ENCODE peak calls at places on chromosomes 5 and 9, in nine cellular contexts. M is A549, W is RWPE1, U is HCT116, Q is GM13977, E is natural killer cell, K is fibroblast of pulmonary artery, G is brain microvascular endothelial cell, J is coronary artery. L is an unnamed sample.

GRCh38 chr9:36101916-36102741 is 34.4 kb upstream of the GLIPR2 start:
- DNase-seq in G (peak), E (no peak), Q (no peak), J (no peak), W (peak), K (peak), U (peak), M (peak), L (peak)

GRCh38 chr5:125054106-125054505 is 307.7 kb upstream of the ZNF608 start:
- DNase-seq in G (no peak), E (no peak), K (no peak), W (peak), Q (no peak), U (no peak), J (no peak), M (no peak), L (no peak)

GRCh38 chr5:178940569-178941360 is at the start of gene ZNF454:
- DNase-seq in M (no peak), K (peak), G (peak), Q (no peak), W (no peak), J (peak), E (no peak), U (no peak), L (peak)

GRCh38 chr5:69007086-69007672 is 86.6 kb upstream of the SLC30A5 start:
- DNase-seq in U (no peak), G (no peak), W (no peak), M (no peak), J (no peak), E (no peak), K (no peak), Q (no peak), L (no peak)

GRCh38 chr5:93574041-93574938 is 6.7 kb downstream of the NR2F1-AS1 start:
- DNase-seq in E (no peak), Q (peak), W (no peak), U (no peak), G (no peak), M (no peak), J (no peak), K (no peak), L (no peak)

GRCh38 chr5:145811834-145812625 is 23.1 kb downstream of the PRELID2 start:
- DNase-seq in K (peak), E (no peak), Q (no peak), U (no peak), W (no peak), J (no peak), M (peak), G (peak), L (no peak)

GRCh38 chr9:133701321-133701980 is 36.7 kb downstream of the SARDH start:
- DNase-seq in Q (no peak), E (no peak), W (no peak), U (no peak), G (no peak), J (no peak), M (no peak), K (no peak), L (no peak)

GRCh38 chr5:112691758-112692157 is 45.9 kb upstream of the APC start:
- DNase-seq in E (no peak), U (no peak), Q (peak), J (no peak), K (peak), W (no peak), M (peak), G (peak), L (peak)

GRCh38 chr9:15295761-15296405 is 11.1 kb downstream of the TTC39B start:
- DNase-seq in W (peak), J (no peak), M (no peak), U (no peak), Q (no peak), G (peak), E (peak), K (peak), L (no peak)

GRCh38 chr5:172793577-172794488 is 22.8 kb upstream of the DUSP1 start:
- DNase-seq in M (no peak), U (no peak), K (peak), W (no peak), Q (peak), G (peak), J (no peak), E (no peak), L (no peak)

GRCh38 chr9:37643214-37643613 is 7.5 kb upstream of the FRMPD1 start:
- DNase-seq in M (no peak), Q (no peak), K (no peak), U (no peak), J (no peak), E (no peak), G (no peak), W (no peak), L (no peak)

GRCh38 chr9:34686732-34687131 is 4.3 kb downstream of the CCL19 start:
- DNase-seq in U (no peak), E (no peak), Q (no peak), K (no peak), M (no peak), J (no peak), W (no peak), G (no peak), L (no peak)

DNA sequence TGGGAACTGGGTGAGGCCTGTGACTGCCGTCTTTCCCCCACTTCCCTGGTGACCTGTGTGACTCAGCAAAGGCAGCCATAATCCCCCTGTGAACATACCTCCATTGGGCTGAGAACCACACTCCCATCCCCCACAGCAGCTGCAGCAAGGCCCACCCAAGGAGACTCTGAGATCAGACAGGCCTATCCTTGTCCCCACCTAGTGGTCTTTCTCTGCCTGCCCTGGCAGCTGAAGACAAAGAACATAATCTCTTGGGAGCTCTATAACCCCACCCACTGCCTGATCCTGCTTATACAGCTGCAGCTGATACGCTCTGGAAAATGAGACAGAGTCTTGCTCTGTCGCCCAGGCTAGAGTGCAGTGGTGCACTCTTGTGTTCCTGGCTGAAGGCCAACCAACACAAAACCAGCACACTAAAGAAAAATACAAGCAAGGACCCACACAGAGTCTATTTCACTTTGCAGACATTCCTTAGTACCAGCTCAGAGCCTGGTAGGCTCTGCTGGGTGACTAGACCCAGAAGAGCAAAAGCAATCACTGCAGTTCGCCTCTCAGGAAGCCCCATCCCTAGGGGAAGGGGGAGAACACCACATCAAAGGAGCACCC is 106.7 kb downstream of the MCTP1 start:
- DNase-seq in G (peak), J (no peak), W (no peak), K (peak), M (peak), U (peak), Q (no peak), E (no peak), L (no peak)
- TF ChIP-seq CTCF in G (peak), J (no peak), W (no peak), K (no peak), M (no peak), U (peak), Q (no peak), E (no peak), L (no peak)

GRCh38 chr9:10612649-10613398 is at the start of gene PTPRD:
- DNase-seq in Q (peak), E (no peak), W (peak), U (no peak), J (no peak), G (peak), K (peak), M (peak), L (peak)
- TF ChIP-seq CTCF in Q (peak), E (no peak), W (peak), U (no peak), J (no peak), G (peak), K (no peak), M (peak), L (peak)

DNA sequence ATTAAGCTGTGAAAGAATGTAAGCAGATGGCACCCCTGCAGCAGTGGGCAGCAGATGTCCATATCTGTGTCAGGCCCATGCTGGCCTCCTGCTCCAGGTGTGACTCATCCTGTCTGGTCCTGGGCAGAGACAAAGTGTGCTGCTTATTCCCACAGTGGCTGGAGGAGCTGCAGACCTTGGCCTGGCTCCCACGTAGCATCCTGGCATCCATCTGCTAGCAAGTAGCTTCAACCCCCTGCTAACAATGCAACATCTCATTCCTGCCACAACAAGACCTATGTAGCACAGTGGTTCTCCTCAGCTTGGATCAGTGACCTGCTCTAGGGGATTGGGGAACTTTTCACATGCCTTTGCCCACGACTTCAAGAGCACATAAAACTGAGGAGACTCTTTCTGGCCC is 126.4 kb upstream of the SLC12A2 start:
- DNase-seq in U (no peak), M (peak), E (no peak), J (no peak), G (peak), W (peak), K (peak), Q (no peak), L (peak)
- TF ChIP-seq CTCF in U (no peak), M (no peak), E (no peak), J (no peak), G (peak), W (no peak), K (peak), Q (no peak), L (no peak)

DNA sequence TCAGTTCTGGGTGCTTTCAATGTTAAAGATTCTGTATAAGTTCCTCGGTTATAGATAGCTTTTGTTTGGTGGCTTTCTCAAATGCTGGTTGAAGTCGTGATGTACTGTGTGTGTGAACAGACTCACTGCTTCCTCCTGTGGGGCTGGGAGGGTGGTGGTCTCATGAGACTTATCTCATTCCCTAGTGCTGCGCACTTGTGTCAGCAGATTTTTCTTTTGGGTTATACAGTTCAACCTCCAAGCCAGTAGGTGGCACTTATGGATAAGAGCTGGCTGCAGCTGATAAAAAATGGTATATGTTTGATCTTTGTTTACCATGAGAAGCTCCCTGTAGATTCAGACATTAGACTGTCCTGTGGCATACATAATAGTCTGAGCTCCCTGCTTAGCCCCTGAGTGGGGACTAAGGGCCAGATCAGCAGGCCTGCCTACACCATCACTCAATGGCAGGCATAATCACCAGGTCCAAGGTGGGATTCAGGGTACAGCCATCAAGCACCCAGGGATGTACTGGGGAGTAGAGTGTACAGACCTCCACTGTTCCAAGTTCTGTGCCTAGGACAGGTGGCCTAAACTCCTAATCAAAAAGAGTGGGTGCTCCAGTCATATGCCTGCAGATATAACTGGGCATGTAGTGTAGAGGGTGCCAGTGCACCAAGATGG is 174.2 kb downstream of the OXCT1 start:
- DNase-seq in W (no peak), Q (peak), E (no peak), J (no peak), K (no peak), G (no peak), U (no peak), M (peak), L (no peak)
- TF ChIP-seq CTCF in W (peak), Q (peak), E (no peak), J (no peak), K (peak), G (peak), U (no peak), M (no peak), L (peak)

DNA sequence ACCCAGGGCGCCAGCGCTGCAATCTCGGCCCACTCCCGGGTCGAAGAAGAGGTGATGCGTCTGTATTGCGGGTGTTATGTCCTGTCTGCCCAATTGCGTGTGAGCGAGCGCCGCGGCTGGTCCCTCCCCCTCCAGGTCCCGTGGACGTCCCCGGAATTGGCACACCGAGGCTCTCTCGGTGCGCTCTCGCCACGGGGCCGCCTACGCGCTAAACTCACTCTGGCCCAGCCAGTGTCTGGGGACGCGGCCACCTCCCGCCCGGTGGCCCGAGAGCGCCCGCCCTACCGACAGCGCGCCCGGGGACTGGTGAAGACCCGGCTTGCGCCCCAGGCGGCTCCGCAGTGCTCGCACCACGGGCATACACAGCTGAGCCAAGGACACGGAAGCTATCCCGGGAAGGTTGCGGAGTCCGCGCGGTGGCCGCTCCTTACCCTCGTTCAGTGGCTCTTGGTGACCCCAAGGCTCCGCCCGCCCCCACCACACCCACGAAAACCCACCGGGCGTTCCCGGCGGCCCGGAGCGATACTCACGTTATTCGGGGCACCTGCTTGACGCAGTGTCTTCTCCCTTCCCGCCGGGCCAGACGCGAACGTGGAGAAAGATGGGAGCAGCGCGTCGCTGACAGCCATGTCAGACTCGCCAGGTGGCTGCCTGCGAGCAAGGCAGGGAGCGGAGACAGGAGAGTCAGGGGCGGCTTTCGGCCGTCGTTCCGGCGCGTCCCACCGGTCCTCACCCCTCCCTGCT is 997 bp downstream of the KLF4 start:
- DNase-seq in G (peak), U (no peak), J (peak), Q (peak), E (peak), W (peak), M (peak), K (peak), L (peak)
- TF ChIP-seq CTCF in G (no peak), U (no peak), J (no peak), Q (no peak), E (no peak), W (no peak), M (no peak), K (no peak), L (peak)

DNA sequence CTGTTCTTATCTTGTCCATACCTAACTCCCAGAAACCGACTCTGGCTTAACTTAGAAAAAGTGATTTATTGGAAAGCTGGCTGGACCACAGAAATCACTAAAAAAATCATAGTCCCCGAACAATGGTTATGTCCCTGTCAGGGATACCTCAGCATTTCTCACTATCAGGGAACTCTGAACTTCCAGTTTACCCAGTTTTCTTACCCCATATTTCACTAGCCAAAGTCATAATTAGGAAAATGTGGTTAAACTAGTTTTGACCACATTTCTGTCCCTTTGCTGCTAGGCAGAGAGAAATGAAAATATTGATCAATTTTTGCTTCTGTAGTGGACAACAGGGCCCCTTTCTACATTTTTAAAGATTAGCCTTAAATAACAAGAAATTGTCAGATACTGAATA is 38.2 kb downstream of the ST8SIA4 start:
- DNase-seq in E (no peak), K (no peak), W (no peak), G (no peak), J (no peak), M (no peak), U (no peak), Q (no peak), L (no peak)
- TF ChIP-seq CTCF in E (no peak), K (no peak), W (no peak), G (no peak), J (no peak), M (no peak), U (no peak), Q (no peak), L (no peak)

GRCh38 chr9:129460323-129461261 is 160.3 kb downstream of the C9orf50 start:
- DNase-seq in J (peak), Q (peak), M (peak), E (peak), G (peak), K (peak), W (peak), U (peak), L (peak)
- TF ChIP-seq CTCF in J (no peak), Q (peak), M (peak), E (no peak), G (peak), K (no peak), W (no peak), U (no peak), L (no peak)

DNA sequence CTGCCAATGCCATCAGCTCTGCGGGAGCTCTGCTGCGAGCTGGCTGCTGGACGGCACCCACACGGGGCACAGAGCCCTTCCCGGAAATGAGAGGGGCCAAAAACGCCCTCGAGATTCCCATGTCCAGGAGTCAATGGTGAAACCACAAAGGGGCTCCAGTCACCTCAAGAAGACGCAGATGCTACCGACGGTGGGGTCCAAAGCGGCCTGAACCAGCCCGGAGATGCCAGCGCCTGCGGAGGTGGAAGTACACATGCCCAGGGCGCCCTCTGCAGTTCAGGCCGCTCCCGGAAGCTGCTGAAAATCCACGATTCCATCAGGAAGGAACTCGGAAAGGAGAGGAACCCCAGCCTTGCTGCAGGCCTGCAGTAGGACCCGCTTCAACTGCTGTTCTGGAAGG is 82.4 kb upstream of the SELENOP start:
- DNase-seq in G (no peak), J (no peak), E (no peak), U (no peak), M (peak), W (no peak), K (no peak), Q (no peak), L (no peak)
- TF ChIP-seq CTCF in G (peak), J (no peak), E (no peak), U (no peak), M (no peak), W (no peak), K (peak), Q (no peak), L (peak)

GRCh38 chr9:128001411-128002298 is 20.9 kb upstream of the EEIG1 start:
- DNase-seq in W (peak), E (no peak), M (peak), Q (no peak), K (peak), G (peak), U (no peak), J (no peak), L (no peak)
- TF ChIP-seq CTCF in W (no peak), E (no peak), M (no peak), Q (no peak), K (no peak), G (no peak), U (no peak), J (no peak), L (no peak)

GRCh38 chr9:32701321-32702022 is 66.0 kb upstream of the TAF1L start:
- DNase-seq in J (no peak), G (no peak), Q (no peak), E (no peak), W (no peak), M (peak), U (no peak), K (peak), L (no peak)
- TF ChIP-seq CTCF in J (no peak), G (no peak), Q (no peak), E (no peak), W (no peak), M (no peak), U (no peak), K (no peak), L (no peak)